ENCODE peak calls at places on chromosomes 6 and 20, in eight cellular contexts. K, W, E, J, Y, T, H and Z are unnamed samples.

GRCh38 chr6:124132256-124132655 is 328.6 kb downstream of the NKAIN2 start:
- DNase-seq in K (no peak), W (no peak), E (no peak), J (no peak), Y (peak), T (no peak), H (peak), Z (no peak)

GRCh38 chr20:53013847-53014246 is 41.7 kb downstream of the TSHZ2 start:
- DNase-seq in K (no peak), W (no peak), E (no peak), J (no peak), Y (no peak), T (no peak), H (no peak), Z (no peak)

GRCh38 chr6:68876792-68877493 is 241.9 kb downstream of the ADGRB3 start:
- DNase-seq in K (peak), W (peak), E (peak), J (peak), Y (peak), T (no peak), H (peak), Z (no peak)

GRCh38 chr6:114941078-114941477 is 598.3 kb upstream of the HS3ST5 start:
- DNase-seq in K (no peak), W (no peak), E (no peak), J (no peak), Y (no peak), T (no peak), H (no peak), Z (no peak)

GRCh38 chr6:109987196-109987595 is 9.1 kb downstream of the GPR6 start:
- DNase-seq in K (no peak), W (no peak), E (no peak), J (no peak), Y (no peak), T (no peak), H (no peak), Z (no peak)

GRCh38 chr6:154537942-154538341 is 27.5 kb upstream of the CNKSR3 start:
- DNase-seq in K (no peak), W (no peak), E (no peak), J (no peak), Y (no peak), T (no peak), H (no peak), Z (no peak)

GRCh38 chr20:1654994-1655393 is 2.6 kb downstream of the SIRPG start:
- DNase-seq in K (no peak), W (no peak), E (no peak), J (no peak), Y (no peak), T (no peak), H (no peak), Z (no peak)

GRCh38 chr6:117275205-117275604 is 9.8 kb downstream of the VGLL2 start:
- DNase-seq in K (no peak), W (no peak), E (no peak), J (no peak), Y (no peak), T (no peak), H (no peak), Z (no peak)

GRCh38 chr20:1174787-1175186 is 10.0 kb downstream of the TMEM74B start:
- DNase-seq in K (no peak), W (no peak), E (no peak), J (no peak), Y (no peak), T (no peak), H (no peak), Z (no peak)

GRCh38 chr6:47573109-47573508 is 95.5 kb downstream of the CD2AP start:
- DNase-seq in K (no peak), W (no peak), E (no peak), J (no peak), Y (no peak), T (no peak), H (no peak), Z (no peak)

GRCh38 chr6:63802606-63803206 is 167.1 kb downstream of the PHF3 start:
- DNase-seq in K (peak), W (peak), E (peak), J (peak), Y (peak), T (no peak), H (peak), Z (no peak)

GRCh38 chr6:30836431-30836866 is 47.9 kb upstream of the DDR1 start:
- DNase-seq in K (no peak), W (peak), E (no peak), J (no peak), Y (peak), T (peak), H (no peak), Z (peak)

GRCh38 chr20:51497542-51498467 is 44.7 kb downstream of the NFATC2 start:
- DNase-seq in K (peak), W (peak), E (no peak), J (no peak), Y (peak), T (no peak), H (no peak), Z (no peak)

GRCh38 chr6:154891901-154892300 is 103.2 kb upstream of the TIAM2 start:
- DNase-seq in K (no peak), W (no peak), E (no peak), J (peak), Y (peak), T (no peak), H (no peak), Z (no peak)

GRCh38 chr20:25247666-25248500 is at the start of gene PYGB:
- DNase-seq in K (peak), W (peak), E (peak), J (peak), Y (peak), T (peak), H (peak), Z (no peak)

GRCh38 chr6:22521035-22521434 is 48.3 kb upstream of the HDGFL1 start:
- DNase-seq in K (no peak), W (no peak), E (no peak), J (no peak), Y (no peak), T (no peak), H (no peak), Z (no peak)

GRCh38 chr6:142254513-142254912 is 47.3 kb upstream of the ADGRG6 start:
- DNase-seq in K (no peak), W (no peak), E (no peak), J (no peak), Y (no peak), T (no peak), H (no peak), Z (no peak)

GRCh38 chr20:57469418-57470211 is 55.3 kb downstream of the CTCFL start:
- DNase-seq in K (peak), W (no peak), E (peak), J (no peak), Y (no peak), T (peak), H (no peak), Z (no peak)

GRCh38 chr6:163416640-163417253 is 2.2 kb downstream of the QKI start:
- DNase-seq in K (peak), W (peak), E (peak), J (peak), Y (peak), T (no peak), H (peak), Z (peak)

GRCh38 chr6:158558415-158559306 is 1.2 kb upstream of the TMEM181 start:
- DNase-seq in K (no peak), W (no peak), E (no peak), J (no peak), Y (no peak), T (peak), H (no peak), Z (no peak)

GRCh38 chr20:50586531-50587232 is 76.5 kb downstream of the PTPN1 start:
- DNase-seq in K (no peak), W (no peak), E (no peak), J (no peak), Y (no peak), T (no peak), H (no peak), Z (no peak)

GRCh38 chr6:82085701-82086100 is 161.8 kb downstream of the IBTK start:
- DNase-seq in K (no peak), W (no peak), E (peak), J (peak), Y (no peak), T (no peak), H (no peak), Z (no peak)

GRCh38 chr20:53935353-53936084 is 134.9 kb downstream of the BCAS1 start:
- DNase-seq in K (peak), W (no peak), E (peak), J (no peak), Y (no peak), T (no peak), H (no peak), Z (no peak)

GRCh38 chr6:96743496-96743895 is 93.8 kb downstream of the GPR63 start:
- DNase-seq in K (no peak), W (no peak), E (no peak), J (no peak), Y (peak), T (no peak), H (no peak), Z (no peak)

GRCh38 chr6:133707456-133707855 is 181.5 kb upstream of the TCF21 start:
- DNase-seq in K (no peak), W (peak), E (peak), J (no peak), Y (peak), T (no peak), H (peak), Z (peak)

GRCh38 chr6:44074383-44075136 is 52.7 kb downstream of the MRPL14 start:
- DNase-seq in K (peak), W (peak), E (peak), J (peak), Y (peak), T (peak), H (peak), Z (no peak)

GRCh38 chr6:34059136-34059731 is 86.7 kb downstream of the GRM4 start:
- DNase-seq in K (no peak), W (peak), E (no peak), J (no peak), Y (peak), T (no peak), H (no peak), Z (no peak)

GRCh38 chr20:12090920-12091319 is 173.2 kb downstream of the BTBD3 start:
- DNase-seq in K (no peak), W (no peak), E (no peak), J (no peak), Y (no peak), T (no peak), H (no peak), Z (no peak)

GRCh38 chr6:34273242-34273805 is 24.5 kb upstream of the SMIM29 start:
- DNase-seq in K (peak), W (peak), E (no peak), J (no peak), Y (peak), T (peak), H (no peak), Z (peak)

GRCh38 chr20:1225263-1225728 is 548 bp upstream of the RAD21L1 start:
- DNase-seq in K (no peak), W (no peak), E (peak), J (no peak), Y (no peak), T (no peak), H (no peak), Z (no peak)

GRCh38 chr20:58829531-58829941 is 21.2 kb downstream of the GNAS-AS1 start:
- DNase-seq in K (no peak), W (peak), E (no peak), J (no peak), Y (peak), T (peak), H (peak), Z (no peak)

GRCh38 chr6:52724041-52724405 is 39.3 kb downstream of the GSTA2 start:
- DNase-seq in K (no peak), W (peak), E (no peak), J (peak), Y (peak), T (peak), H (peak), Z (peak)

GRCh38 chr20:36116813-36117441 is 37.6 kb upstream of the EPB41L1 start:
- DNase-seq in K (no peak), W (peak), E (no peak), J (no peak), Y (peak), T (no peak), H (peak), Z (peak)

GRCh38 chr6:34839696-34840352 is 47.9 kb downstream of the BLTP3A start:
- DNase-seq in K (no peak), W (peak), E (no peak), J (peak), Y (peak), T (no peak), H (no peak), Z (no peak)

GRCh38 chr20:51486197-51487005 is 56.1 kb downstream of the NFATC2 start:
- DNase-seq in K (no peak), W (peak), E (no peak), J (no peak), Y (peak), T (no peak), H (no peak), Z (no peak)

GRCh38 chr6:158536084-158536890 is 23.6 kb upstream of the TMEM181 start:
- DNase-seq in K (peak), W (peak), E (peak), J (peak), Y (peak), T (peak), H (peak), Z (no peak)

GRCh38 chr20:63659370-63659769 is 1.3 kb downstream of the RTEL1 start:
- DNase-seq in K (no peak), W (no peak), E (no peak), J (no peak), Y (no peak), T (no peak), H (no peak), Z (no peak)

GRCh38 chr6:149815788-149816187 is 48.4 kb downstream of the LRP11 start:
- DNase-seq in K (no peak), W (no peak), E (no peak), J (no peak), Y (no peak), T (no peak), H (no peak), Z (no peak)

GRCh38 chr20:56409946-56410345 is 2.1 kb upstream of the CASS4 start:
- DNase-seq in K (no peak), W (no peak), E (no peak), J (no peak), Y (no peak), T (no peak), H (no peak), Z (no peak)

GRCh38 chr6:158910484-158911075 is 89.4 kb downstream of the RSPH3 start:
- DNase-seq in K (peak), W (no peak), E (peak), J (no peak), Y (peak), T (no peak), H (no peak), Z (no peak)

GRCh38 chr6:113672691-113673149 is 184.4 kb upstream of the MARCKS start:
- DNase-seq in K (no peak), W (peak), E (no peak), J (no peak), Y (peak), T (peak), H (no peak), Z (peak)
- H3K4me3 ChIP-seq in K (no peak), W (peak), E (no peak), J (no peak), Y (peak), T (peak), H (peak), Z (peak)

GRCh38 chr6:24355422-24355821 is 2.4 kb downstream of the DCDC2 start:
- DNase-seq in K (no peak), W (no peak), E (no peak), J (no peak), Y (no peak), T (no peak), H (no peak), Z (no peak)

GRCh38 chr6:24358219-24358821 is 461 bp upstream of the DCDC2 start:
- DNase-seq in K (no peak), W (no peak), E (no peak), J (no peak), Y (no peak), T (no peak), H (no peak), Z (no peak)

GRCh38 chr6:24359640-24360454 is 2.0 kb upstream of the DCDC2 start:
- DNase-seq in K (peak), W (peak), E (peak), J (peak), Y (peak), T (peak), H (peak), Z (no peak)

GRCh38 chr6:24356310-24357035 is 1.4 kb downstream of the DCDC2 start:
- DNase-seq in K (no peak), W (no peak), E (no peak), J (peak), Y (no peak), T (no peak), H (no peak), Z (no peak)

DNA sequence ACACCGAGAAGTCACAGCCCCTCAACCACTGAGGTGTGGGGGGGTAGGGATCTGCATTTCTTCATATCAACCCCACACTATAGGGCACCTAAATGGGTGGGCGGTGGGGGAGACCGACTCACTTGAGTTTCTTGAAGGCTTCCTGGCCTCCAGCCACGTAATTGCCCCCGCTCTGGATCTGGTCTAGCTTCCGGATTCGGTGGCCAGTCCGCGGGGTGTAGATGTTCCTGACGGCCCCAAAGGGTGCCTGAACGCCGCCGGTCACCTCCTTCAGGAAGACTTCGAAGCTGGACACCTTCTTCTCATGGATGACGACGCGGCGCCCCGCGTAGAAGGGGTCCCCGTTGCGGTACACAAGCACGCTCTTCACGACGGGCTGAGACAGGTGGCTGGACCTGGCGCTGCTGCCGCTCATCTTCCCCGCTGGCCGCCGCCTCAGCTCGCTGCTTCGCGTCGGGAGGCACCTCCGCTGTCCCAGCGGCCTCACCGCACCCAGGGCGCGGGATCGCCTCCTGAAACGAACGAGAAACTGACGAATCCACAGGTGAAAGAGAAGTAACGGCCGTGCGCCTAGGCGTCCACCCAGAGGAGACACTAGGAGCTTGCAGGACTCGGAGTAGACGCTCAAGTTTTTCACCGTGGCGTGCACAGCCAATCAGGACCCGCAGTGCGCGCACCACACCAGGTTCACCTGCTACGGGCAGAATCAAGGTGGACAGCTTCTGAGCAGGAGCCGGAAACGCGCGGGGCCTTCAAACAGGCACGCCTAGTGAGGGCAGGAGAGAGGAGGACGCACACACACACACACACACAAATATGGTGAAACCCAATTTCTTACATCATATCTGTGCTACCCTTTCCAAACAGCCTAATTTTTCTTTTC is at the start of gene DCDC2:
- DNase-seq in K (no peak), W (peak), E (peak), J (peak), Y (peak), T (no peak), H (no peak), Z (no peak)
- TF ChIP-seq CTCF in K (no peak), W (no peak), E (no peak), J (peak), Y (no peak), T (no peak), H (no peak), Z (no peak)

GRCh38 chr6:32792901-32793400 is 23.9 kb downstream of the HLA-DOB start:
- DNase-seq in K (no peak), W (no peak), E (peak), J (no peak), Y (no peak), T (no peak), H (no peak), Z (no peak)

GRCh38 chr6:32794510-32794909 is 22.3 kb downstream of the HLA-DOB start:
- DNase-seq in K (no peak), W (no peak), E (no peak), J (no peak), Y (no peak), T (no peak), H (no peak), Z (no peak)

GRCh38 chr6:32799168-32799567 is 17.6 kb downstream of the HLA-DOB start:
- DNase-seq in K (peak), W (no peak), E (no peak), J (no peak), Y (no peak), T (no peak), H (no peak), Z (no peak)

GRCh38 chr6:32799740-32800139 is 17.1 kb downstream of the HLA-DOB start:
- DNase-seq in K (no peak), W (no peak), E (no peak), J (no peak), Y (no peak), T (no peak), H (no peak), Z (no peak)

GRCh38 chr6:32796848-32797776 is 19.7 kb downstream of the HLA-DOB start:
- DNase-seq in K (peak), W (peak), E (peak), J (peak), Y (peak), T (peak), H (peak), Z (peak)
- H3K4me3 ChIP-seq in K (peak), W (peak), E (peak), J (peak), Y (no peak), T (no peak), H (peak), Z (peak)

GRCh38 chr6:17220040-17220439 is 61.1 kb upstream of the RBM24 start:
- DNase-seq in K (no peak), W (peak), E (no peak), J (no peak), Y (no peak), T (no peak), H (no peak), Z (no peak)

GRCh38 chr6:17218023-17218748 is 63.0 kb upstream of the RBM24 start:
- DNase-seq in K (no peak), W (no peak), E (no peak), J (no peak), Y (no peak), T (no peak), H (no peak), Z (no peak)

GRCh38 chr6:17219098-17219497 is 62.1 kb upstream of the RBM24 start:
- DNase-seq in K (no peak), W (no peak), E (no peak), J (no peak), Y (no peak), T (no peak), H (no peak), Z (no peak)

GRCh38 chr6:17218749-17219093 is 62.4 kb upstream of the RBM24 start:
- DNase-seq in K (no peak), W (no peak), E (no peak), J (no peak), Y (no peak), T (no peak), H (no peak), Z (no peak)

GRCh38 chr6:17220511-17220910 is 60.6 kb upstream of the RBM24 start:
- DNase-seq in K (no peak), W (no peak), E (no peak), J (no peak), Y (no peak), T (no peak), H (no peak), Z (no peak)
- TF ChIP-seq CTCF in K (no peak), W (no peak), E (no peak), J (no peak), Y (no peak), T (no peak), H (no peak), Z (no peak)

GRCh38 chr20:10368702-10369041 is 65.3 kb downstream of the MKKS start:
- DNase-seq in K (no peak), W (no peak), E (no peak), J (peak), Y (no peak), T (no peak), H (no peak), Z (no peak)
- H3K4me3 ChIP-seq in K (no peak), W (no peak), E (no peak), J (no peak), Y (no peak), T (no peak), H (no peak), Z (no peak)

GRCh38 chr6:122770835-122771601 is 8.5 kb upstream of the FABP7 start:
- DNase-seq in K (no peak), W (no peak), E (peak), J (no peak), Y (no peak), T (no peak), H (no peak), Z (no peak)
- TF ChIP-seq CTCF in K (no peak), W (no peak), E (peak), J (no peak), Y (no peak), T (no peak), H (no peak), Z (peak)

GRCh38 chr20:20010639-20011500 is 6.3 kb upstream of the NAA20 start:
- DNase-seq in K (no peak), W (peak), E (no peak), J (peak), Y (peak), T (no peak), H (peak), Z (peak)
- H3K4me3 ChIP-seq in K (no peak), W (no peak), E (no peak), J (peak), Y (peak), T (peak), H (no peak), Z (no peak)